ENCODE peak calls at places on chromosomes 2 and 18, in four cellular contexts. One of them, this sample, is unnamed.

GRCh38 chr2:172962824-172963223 is 112.8 kb upstream of the MAP3K20 start:
- DNase-seq in Calu3: peak
- DNase-seq in foreskin keratinocyte: no peak
- DNase-seq in fibroblast of mammary gland: peak
- DNase-seq in this sample: peak

GRCh38 chr2:69007169-69007568 is 5.8 kb upstream of the ANTXR1 start:
- DNase-seq in Calu3: no peak
- DNase-seq in foreskin keratinocyte: no peak
- DNase-seq in fibroblast of mammary gland: no peak
- DNase-seq in this sample: peak

GRCh38 chr2:181970160-181970794 is 15.4 kb upstream of the PPP1R1C start:
- DNase-seq in Calu3: no peak
- DNase-seq in foreskin keratinocyte: no peak
- DNase-seq in fibroblast of mammary gland: no peak
- DNase-seq in this sample: no peak

GRCh38 chr2:152542995-152543481 is 174.2 kb downstream of the PRPF40A start:
- DNase-seq in Calu3: no peak
- DNase-seq in foreskin keratinocyte: peak
- DNase-seq in fibroblast of mammary gland: peak
- DNase-seq in this sample: peak

GRCh38 chr2:205872716-205873115 is 190.4 kb downstream of the NRP2 start:
- DNase-seq in Calu3: no peak
- DNase-seq in foreskin keratinocyte: no peak
- DNase-seq in fibroblast of mammary gland: no peak
- DNase-seq in this sample: no peak

GRCh38 chr2:182318466-182319309 is 108.1 kb downstream of the PDE1A start:
- DNase-seq in Calu3: no peak
- DNase-seq in foreskin keratinocyte: no peak
- DNase-seq in fibroblast of mammary gland: peak
- DNase-seq in this sample: no peak

GRCh38 chr2:231922945-231923344 is 3.3 kb downstream of the NPPC start:
- DNase-seq in Calu3: no peak
- DNase-seq in foreskin keratinocyte: no peak
- DNase-seq in fibroblast of mammary gland: no peak
- DNase-seq in this sample: no peak

GRCh38 chr2:176126929-176127768 is 2.4 kb upstream of the HOXD8 start:
- DNase-seq in Calu3: peak
- DNase-seq in foreskin keratinocyte: no peak
- DNase-seq in fibroblast of mammary gland: peak
- DNase-seq in this sample: no peak

GRCh38 chr18:48590678-48591077 is 51.8 kb downstream of the CTIF start:
- DNase-seq in Calu3: no peak
- DNase-seq in foreskin keratinocyte: peak
- DNase-seq in fibroblast of mammary gland: peak
- DNase-seq in this sample: peak

GRCh38 chr2:240915526-240916335 is 9.6 kb downstream of the CROCC2 start:
- DNase-seq in Calu3: no peak
- DNase-seq in foreskin keratinocyte: no peak
- DNase-seq in fibroblast of mammary gland: no peak
- DNase-seq in this sample: no peak

GRCh38 chr18:35026407-35027061 is 14.7 kb upstream of the MAPRE2 start:
- DNase-seq in Calu3: no peak
- DNase-seq in foreskin keratinocyte: no peak
- DNase-seq in fibroblast of mammary gland: no peak
- DNase-seq in this sample: peak

GRCh38 chr18:11040823-11041712 is 108.3 kb downstream of the PIEZO2 start:
- DNase-seq in Calu3: peak
- DNase-seq in foreskin keratinocyte: no peak
- DNase-seq in fibroblast of mammary gland: peak
- DNase-seq in this sample: peak

GRCh38 chr2:38394903-38395341 is 17.8 kb upstream of the ATL2 start:
- DNase-seq in Calu3: no peak
- DNase-seq in foreskin keratinocyte: peak
- DNase-seq in fibroblast of mammary gland: no peak
- DNase-seq in this sample: peak

GRCh38 chr2:75200140-75200985 is 1.0 kb upstream of the TACR1 start:
- DNase-seq in Calu3: peak
- DNase-seq in foreskin keratinocyte: peak
- DNase-seq in fibroblast of mammary gland: peak
- DNase-seq in this sample: peak

GRCh38 chr2:29042581-29043075 is 31.7 kb downstream of the PCARE start:
- DNase-seq in Calu3: no peak
- DNase-seq in foreskin keratinocyte: no peak
- DNase-seq in fibroblast of mammary gland: peak
- DNase-seq in this sample: no peak

GRCh38 chr2:224518806-224519580 is 66.2 kb downstream of the CUL3 start:
- DNase-seq in Calu3: no peak
- DNase-seq in foreskin keratinocyte: peak
- DNase-seq in fibroblast of mammary gland: peak
- DNase-seq in this sample: peak

GRCh38 chr2:157283468-157283867 is 26.0 kb downstream of the GALNT5 start:
- DNase-seq in Calu3: no peak
- DNase-seq in foreskin keratinocyte: no peak
- DNase-seq in fibroblast of mammary gland: no peak
- DNase-seq in this sample: no peak

GRCh38 chr2:159208449-159208848 is 78.1 kb downstream of the WDSUB1 start:
- DNase-seq in Calu3: no peak
- DNase-seq in foreskin keratinocyte: no peak
- DNase-seq in fibroblast of mammary gland: no peak
- DNase-seq in this sample: no peak

GRCh38 chr2:233922471-233922870 is 5.3 kb downstream of the TRPM8 start:
- DNase-seq in Calu3: no peak
- DNase-seq in foreskin keratinocyte: no peak
- DNase-seq in fibroblast of mammary gland: no peak
- DNase-seq in this sample: no peak

GRCh38 chr18:54357082-54357659 is 487 bp downstream of the STARD6 start:
- DNase-seq in Calu3: no peak
- DNase-seq in foreskin keratinocyte: peak
- DNase-seq in fibroblast of mammary gland: no peak
- DNase-seq in this sample: no peak

GRCh38 chr18:48786621-48787522 is 163.9 kb downstream of the SMAD7 start:
- DNase-seq in Calu3: no peak
- DNase-seq in foreskin keratinocyte: no peak
- DNase-seq in fibroblast of mammary gland: no peak
- DNase-seq in this sample: no peak

GRCh38 chr2:88221365-88221942 is 51.3 kb downstream of the THNSL2 start:
- DNase-seq in Calu3: no peak
- DNase-seq in foreskin keratinocyte: no peak
- DNase-seq in fibroblast of mammary gland: no peak
- DNase-seq in this sample: peak

GRCh38 chr2:111664451-111664850 is 219.5 kb downstream of the ANAPC1 start:
- DNase-seq in Calu3: no peak
- DNase-seq in foreskin keratinocyte: no peak
- DNase-seq in fibroblast of mammary gland: no peak
- DNase-seq in this sample: no peak

GRCh38 chr2:715847-716573 is 38.8 kb upstream of the TMEM18 start:
- DNase-seq in Calu3: no peak
- DNase-seq in foreskin keratinocyte: no peak
- DNase-seq in fibroblast of mammary gland: peak
- DNase-seq in this sample: peak

GRCh38 chr2:127740665-127741287 is 39.5 kb downstream of the SFT2D3 start:
- DNase-seq in Calu3: no peak
- DNase-seq in foreskin keratinocyte: no peak
- DNase-seq in fibroblast of mammary gland: no peak
- DNase-seq in this sample: no peak
- TF ChIP-seq CTCF in Calu3: no peak
- TF ChIP-seq CTCF in foreskin keratinocyte: no peak
- TF ChIP-seq CTCF in fibroblast of mammary gland: no peak
- TF ChIP-seq CTCF in this sample: no peak

GRCh38 chr18:75227535-75227934 is 16.9 kb downstream of the TSHZ1 start:
- DNase-seq in Calu3: no peak
- DNase-seq in foreskin keratinocyte: no peak
- DNase-seq in fibroblast of mammary gland: no peak
- DNase-seq in this sample: no peak

GRCh38 chr18:75230210-75231052 is 19.8 kb downstream of the TSHZ1 start:
- DNase-seq in Calu3: no peak
- DNase-seq in foreskin keratinocyte: no peak
- DNase-seq in fibroblast of mammary gland: no peak
- DNase-seq in this sample: no peak

GRCh38 chr18:75229437-75229836 is 18.8 kb downstream of the TSHZ1 start:
- DNase-seq in Calu3: no peak
- DNase-seq in foreskin keratinocyte: no peak
- DNase-seq in fibroblast of mammary gland: no peak
- DNase-seq in this sample: no peak

GRCh38 chr18:75228967-75229366 is 18.4 kb downstream of the TSHZ1 start:
- DNase-seq in Calu3: no peak
- DNase-seq in foreskin keratinocyte: no peak
- DNase-seq in fibroblast of mammary gland: no peak
- DNase-seq in this sample: no peak

DNA sequence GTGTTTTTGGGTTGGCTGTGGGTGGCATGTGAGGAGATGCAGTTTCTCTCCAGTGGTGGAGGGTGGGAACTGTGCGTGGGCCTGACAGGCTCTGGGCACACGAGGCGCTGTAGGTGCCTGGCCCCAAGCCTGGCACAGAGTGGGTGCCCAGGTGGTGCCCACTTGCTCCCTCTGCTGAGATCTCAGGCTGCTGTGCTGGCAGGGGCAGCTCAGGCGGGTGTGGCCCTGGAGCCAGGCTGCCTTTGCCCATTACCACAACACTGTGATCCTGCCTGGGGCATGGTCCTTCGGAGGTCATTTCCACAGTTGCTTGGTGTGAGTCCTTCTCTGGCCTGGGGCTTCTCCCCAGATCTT is 20.4 kb downstream of the TSHZ1 start:
- DNase-seq in Calu3: no peak
- DNase-seq in foreskin keratinocyte: no peak
- DNase-seq in fibroblast of mammary gland: no peak
- DNase-seq in this sample: no peak
- TF ChIP-seq CTCF in Calu3: no peak
- TF ChIP-seq CTCF in foreskin keratinocyte: no peak
- TF ChIP-seq CTCF in fibroblast of mammary gland: no peak
- TF ChIP-seq CTCF in this sample: no peak

GRCh38 chr2:177552414-177553175 is 160.0 kb downstream of the AGPS start:
- DNase-seq in Calu3: peak
- DNase-seq in foreskin keratinocyte: peak
- DNase-seq in fibroblast of mammary gland: peak
- DNase-seq in this sample: peak
- TF ChIP-seq CTCF in Calu3: no peak
- TF ChIP-seq CTCF in foreskin keratinocyte: peak
- TF ChIP-seq CTCF in fibroblast of mammary gland: no peak
- TF ChIP-seq CTCF in this sample: no peak

DNA sequence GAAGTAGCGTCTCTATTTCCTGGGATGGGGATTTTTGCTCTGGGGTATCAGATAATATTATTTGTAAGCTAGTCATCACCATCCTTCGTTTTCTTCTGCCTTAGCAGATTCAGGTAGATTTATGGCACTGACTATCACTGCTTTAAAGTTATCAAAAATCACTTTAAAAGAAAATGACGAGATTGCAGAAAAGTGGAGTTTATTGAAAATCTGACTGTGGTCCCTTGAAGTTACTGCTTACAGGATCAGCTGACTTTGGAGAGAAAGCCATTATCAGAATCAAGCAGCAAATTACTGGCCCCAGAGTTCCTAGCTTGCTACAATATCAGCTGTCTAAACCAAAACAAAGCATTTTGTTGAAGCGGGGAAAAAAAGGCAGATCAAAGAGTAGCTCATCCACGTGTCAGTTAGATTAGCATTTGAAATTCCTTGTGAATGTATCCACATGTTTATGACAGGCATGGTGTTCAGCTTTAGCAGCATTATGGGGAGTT is 18.5 kb downstream of the MBP start:
- DNase-seq in Calu3: no peak
- DNase-seq in foreskin keratinocyte: no peak
- DNase-seq in fibroblast of mammary gland: no peak
- DNase-seq in this sample: no peak
- TF ChIP-seq CTCF in Calu3: no peak
- TF ChIP-seq CTCF in foreskin keratinocyte: no peak
- TF ChIP-seq CTCF in fibroblast of mammary gland: no peak
- TF ChIP-seq CTCF in this sample: no peak

GRCh38 chr2:239105234-239105633 is 257.3 kb downstream of the TWIST2 start:
- DNase-seq in Calu3: no peak
- DNase-seq in foreskin keratinocyte: no peak
- DNase-seq in fibroblast of mammary gland: no peak
- DNase-seq in this sample: no peak

GRCh38 chr2:239104800-239105199 is 256.9 kb downstream of the TWIST2 start:
- DNase-seq in Calu3: no peak
- DNase-seq in foreskin keratinocyte: no peak
- DNase-seq in fibroblast of mammary gland: no peak
- DNase-seq in this sample: no peak

GRCh38 chr2:239106971-239107370 is 259.1 kb downstream of the TWIST2 start:
- DNase-seq in Calu3: no peak
- DNase-seq in foreskin keratinocyte: no peak
- DNase-seq in fibroblast of mammary gland: no peak
- DNase-seq in this sample: no peak

GRCh38 chr2:239107936-239108335 is 260.1 kb downstream of the TWIST2 start:
- DNase-seq in Calu3: no peak
- DNase-seq in foreskin keratinocyte: no peak
- DNase-seq in fibroblast of mammary gland: no peak
- DNase-seq in this sample: no peak

DNA sequence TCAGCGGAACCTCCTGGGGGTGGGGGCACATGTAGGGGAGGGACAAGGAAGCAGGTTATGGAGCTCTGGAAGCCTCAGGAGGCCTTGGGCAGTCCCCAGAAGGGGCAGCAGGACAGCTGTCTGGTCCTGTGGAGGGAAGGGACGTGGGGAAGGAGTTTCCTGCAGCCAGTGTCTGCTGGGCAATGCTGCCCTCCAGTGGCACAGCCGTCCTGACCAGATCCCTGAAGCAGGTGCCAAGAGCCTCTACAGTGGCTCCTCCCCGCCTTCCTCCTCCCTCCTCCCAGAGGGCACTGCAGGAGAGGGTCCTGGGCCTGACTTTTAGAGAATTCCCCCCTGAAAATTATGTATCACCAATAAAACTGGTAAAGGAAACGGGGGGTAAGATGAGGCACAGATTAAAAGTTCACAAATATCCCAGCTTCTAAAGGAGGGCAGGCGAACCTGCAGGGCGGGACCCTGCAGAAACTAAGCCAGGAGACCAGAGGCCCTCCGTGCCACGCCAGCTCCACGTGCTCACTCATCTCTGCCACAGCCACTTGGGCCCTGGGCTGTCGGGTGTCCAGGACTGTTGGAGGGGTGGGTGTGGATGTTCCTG is 258.5 kb downstream of the TWIST2 start:
- DNase-seq in Calu3: peak
- DNase-seq in foreskin keratinocyte: peak
- DNase-seq in fibroblast of mammary gland: peak
- DNase-seq in this sample: peak
- TF ChIP-seq CTCF in Calu3: peak
- TF ChIP-seq CTCF in foreskin keratinocyte: peak
- TF ChIP-seq CTCF in fibroblast of mammary gland: peak
- TF ChIP-seq CTCF in this sample: peak

This sample was measured in HFFc6.